ENCODE peak calls at places on chromosomes 3 and 15, in eight cellular contexts. J is right atrium auricular region, N is sigmoid colon, R is neural progenitor cell, Y is ovary, P is cardiac muscle cell, Q is AG04450, K is adrenal gland. S is an unnamed sample.

GRCh38 chr3:54424283-54424682 is 301.9 kb downstream of the CACNA2D3 start:
- DNase-seq in J (no peak), N (no peak), R (no peak), Y (no peak), P (no peak), Q (no peak), K (no peak), S (no peak)

GRCh38 chr15:68556139-68556990 is 22.4 kb upstream of the CORO2B start:
- DNase-seq in J (no peak), N (no peak), R (no peak), Y (no peak), P (no peak), Q (no peak), K (no peak), S (no peak)

GRCh38 chr3:129344540-129345220 is 66.0 kb downstream of the HMCES start:
- DNase-seq in J (no peak), N (no peak), R (peak; percentile 69), Y (no peak), P (peak; percentile 50), Q (no peak), K (no peak), S (no peak)

GRCh38 chr3:58471025-58471887 is 20.6 kb upstream of the KCTD6 start:
- DNase-seq in J (no peak), N (no peak), R (peak; percentile 31), Y (no peak), P (peak; percentile 38), Q (peak; percentile 33), K (peak; percentile 58), S (peak; percentile 71)

GRCh38 chr3:192514754-192515660 is 212.3 kb downstream of the FGF12 start:
- DNase-seq in J (no peak), N (no peak), R (peak; percentile 84), Y (no peak), P (peak; percentile 72), Q (no peak), K (no peak), S (no peak)

GRCh38 chr3:123693584-123693983 is 108.7 kb upstream of the HACD2 start:
- DNase-seq in J (no peak), N (no peak), R (no peak), Y (no peak), P (no peak), Q (no peak), K (no peak), S (no peak)

GRCh38 chr3:128488995-128489859 is 3.8 kb downstream of the GATA2 start:
- DNase-seq in J (peak; percentile 80), N (peak; percentile 67), R (peak; percentile 61), Y (peak; percentile 57), P (peak; percentile 59), Q (no peak), K (no peak), S (peak; percentile 74)

GRCh38 chr3:197306374-197307086 is 8.1 kb upstream of the DLG1 start:
- DNase-seq in J (no peak), N (no peak), R (no peak), Y (no peak), P (no peak), Q (no peak), K (no peak), S (peak; percentile 82)

GRCh38 chr3:40821316-40821715 is 296.6 kb downstream of the ZNF621 start:
- DNase-seq in J (no peak), N (no peak), R (no peak), Y (no peak), P (no peak), Q (no peak), K (no peak), S (no peak)

GRCh38 chr3:71083726-71084131 is 499.8 kb downstream of the FOXP1 start:
- DNase-seq in J (no peak), N (no peak), R (no peak), Y (no peak), P (no peak), Q (no peak), K (no peak), S (no peak)

GRCh38 chr15:51200791-51201190 is 106.1 kb upstream of the TNFAIP8L3 start:
- DNase-seq in J (no peak), N (no peak), R (no peak), Y (no peak), P (no peak), Q (no peak), K (no peak), S (no peak)

GRCh38 chr3:133943639-133944131 is 48.0 kb upstream of the RAB6B start:
- DNase-seq in J (no peak), N (peak; percentile 56), R (no peak), Y (no peak), P (no peak), Q (peak; percentile 87), K (peak; percentile 30), S (peak; percentile 89)

GRCh38 chr3:146163584-146163983 is 2.6 kb upstream of the PLOD2 start:
- DNase-seq in J (no peak), N (no peak), R (no peak), Y (no peak), P (no peak), Q (no peak), K (no peak), S (peak; percentile 90)

GRCh38 chr15:65087873-65088642 is 11.5 kb downstream of the KBTBD13 start:
- DNase-seq in J (peak; percentile 77), N (peak; percentile 97), R (no peak), Y (no peak), P (no peak), Q (no peak), K (peak; percentile 66), S (no peak)

GRCh38 chr3:102098130-102098885 is 249.0 kb downstream of the NFKBIZ start:
- DNase-seq in J (no peak), N (no peak), R (no peak), Y (no peak), P (no peak), Q (no peak), K (no peak), S (no peak)

GRCh38 chr15:45635763-45636292 is 999 bp downstream of the SQOR start:
- DNase-seq in J (no peak), N (no peak), R (no peak), Y (no peak), P (no peak), Q (no peak), K (peak; percentile 48), S (no peak)

GRCh38 chr15:67185621-67186225 is 68.7 kb downstream of the AAGAB start:
- DNase-seq in J (peak; percentile 60), N (no peak), R (no peak), Y (no peak), P (no peak), Q (no peak), K (no peak), S (no peak)

GRCh38 chr3:48656841-48657281 is 5.8 kb downstream of the CELSR3 start:
- DNase-seq in J (no peak), N (no peak), R (no peak), Y (no peak), P (no peak), Q (no peak), K (no peak), S (no peak)

GRCh38 chr3:34683851-34684250 is 885.4 kb downstream of the PDCD6IP start:
- DNase-seq in J (peak; percentile 76), N (no peak), R (peak; percentile 79), Y (no peak), P (peak; percentile 83), Q (no peak), K (peak; percentile 87), S (peak; percentile 40)

GRCh38 chr3:166201476-166201875 is 364.3 kb upstream of the BCHE start:
- DNase-seq in J (no peak), N (no peak), R (no peak), Y (no peak), P (no peak), Q (no peak), K (no peak), S (no peak)

GRCh38 chr15:79942656-79943481 is 28.1 kb downstream of the BCL2A1 start:
- DNase-seq in J (no peak), N (no peak), R (no peak), Y (no peak), P (no peak), Q (no peak), K (no peak), S (peak; percentile 5)

GRCh38 chr3:80141557-80141956 is 373.8 kb upstream of the ROBO1 start:
- DNase-seq in J (no peak), N (no peak), R (no peak), Y (no peak), P (no peak), Q (no peak), K (no peak), S (no peak)
- TF ChIP-seq CTCF in J (no peak), N (no peak), R (no peak), Y (no peak), P (no peak), Q (no peak), K (no peak), S (no peak)

GRCh38 chr3:13686332-13686731 is 137.4 kb downstream of the FBLN2 start:
- DNase-seq in J (no peak), N (no peak), R (no peak), Y (no peak), P (no peak), Q (no peak), K (no peak), S (no peak)
- TF ChIP-seq CTCF in J (no peak), N (no peak), R (no peak), Y (no peak), P (no peak), Q (peak; percentile 6), K (no peak), S (peak; percentile 12)

GRCh38 chr3:183824761-183825379 is 507 bp downstream of the MAP6D1 start:
- DNase-seq in J (no peak), N (no peak), R (peak; percentile 58), Y (no peak), P (peak; percentile 36), Q (no peak), K (peak; percentile 39), S (no peak)
- TF ChIP-seq CTCF in J (no peak), N (no peak), R (no peak), Y (no peak), P (no peak), Q (no peak), K (no peak), S (peak; percentile 21)

DNA sequence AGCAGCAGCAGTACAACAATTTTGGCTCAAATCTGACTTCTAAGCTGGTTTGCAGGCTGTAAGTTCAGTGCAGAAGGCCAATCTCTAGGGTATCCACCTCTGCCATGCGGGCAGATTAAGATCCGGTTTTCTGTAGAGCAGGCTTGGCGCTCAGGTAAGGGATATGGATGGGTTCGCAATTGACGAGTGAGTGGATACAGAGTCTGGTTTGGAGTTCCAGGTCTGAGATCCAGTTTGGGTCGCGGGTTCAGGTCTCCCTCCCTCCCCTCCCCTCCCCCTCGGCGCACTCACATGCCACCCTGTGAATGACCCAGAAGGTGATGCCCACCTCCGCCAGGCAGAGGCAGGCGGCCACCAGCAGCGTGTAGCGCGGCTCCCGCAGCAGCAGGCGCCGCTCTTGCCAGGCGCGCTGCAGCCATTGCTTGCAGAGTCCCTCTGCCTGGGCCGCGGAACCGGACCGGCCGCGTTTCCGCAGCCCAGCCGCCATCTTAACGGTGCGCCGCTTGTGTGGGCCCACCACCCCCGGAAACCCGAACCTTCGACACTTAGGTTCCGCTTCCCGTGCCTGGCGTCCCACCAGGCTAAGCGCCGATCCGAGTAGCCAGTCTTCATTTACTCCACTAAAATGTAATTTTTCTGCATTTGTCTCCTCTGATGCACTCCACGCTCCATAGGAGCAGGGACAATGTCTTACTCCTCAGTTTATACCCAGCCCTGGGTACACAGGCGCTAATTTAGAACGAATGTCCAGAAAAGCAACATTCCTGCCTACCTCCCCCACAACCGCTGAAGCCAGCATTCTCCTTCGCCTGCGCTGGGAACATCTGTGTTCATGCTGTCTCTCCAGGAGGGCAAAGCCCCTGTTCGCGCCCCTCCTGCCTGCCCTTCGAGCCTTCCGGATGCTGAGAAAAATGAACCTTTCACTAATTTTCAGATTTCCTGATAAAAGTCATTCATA is at the start of gene ALG3:
- DNase-seq in J (peak; percentile 79), N (peak; percentile 91), R (peak; percentile 94), Y (peak; percentile 89), P (peak; percentile 92), Q (peak; percentile 67), K (peak; percentile 91), S (peak; percentile 81)
- TF ChIP-seq CTCF in J (no peak), N (no peak), R (peak; percentile 6), Y (no peak), P (no peak), Q (no peak), K (no peak), S (no peak)

S was measured in HFFc6.